ENCODE peak calls at places on chromosomes 16 and 17, in seven cellular contexts. One of them, this sample, is unnamed.

GRCh38 chr16:89367538-89368059 is 122.8 kb downstream of the ANKRD11 start:
- DNase-seq in GM04504: no peak
- DNase-seq in fibroblast of pulmonary artery: no peak
- DNase-seq in pons: no peak
- DNase-seq in stimulated activated CD4-positive, alpha-beta T cell treated with anti-CD3 and anti-CD28 coated beads, Interleukin-1b, Interleukin-23, amount 100 ng/mL, for 48 hours: no peak
- DNase-seq in NCI-H1694 treated with DMSO at 0.1 percent for 48 hours: no peak
- DNase-seq in cardiac muscle cell: no peak
- DNase-seq in this sample: no peak

GRCh38 chr16:88385112-88385594 is 2.4 kb downstream of the ZNF469 start:
- DNase-seq in GM04504: no peak
- DNase-seq in fibroblast of pulmonary artery: no peak
- DNase-seq in pons: no peak
- DNase-seq in stimulated activated CD4-positive, alpha-beta T cell treated with anti-CD3 and anti-CD28 coated beads, Interleukin-1b, Interleukin-23, amount 100 ng/mL, for 48 hours: no peak
- DNase-seq in NCI-H1694 treated with DMSO at 0.1 percent for 48 hours: no peak
- DNase-seq in cardiac muscle cell: no peak
- DNase-seq in this sample: no peak

GRCh38 chr17:77882481-77883212 is 75.9 kb upstream of the TNRC6C start:
- DNase-seq in GM04504: no peak
- DNase-seq in fibroblast of pulmonary artery: peak
- DNase-seq in pons: peak
- DNase-seq in stimulated activated CD4-positive, alpha-beta T cell treated with anti-CD3 and anti-CD28 coated beads, Interleukin-1b, Interleukin-23, amount 100 ng/mL, for 48 hours: peak
- DNase-seq in NCI-H1694 treated with DMSO at 0.1 percent for 48 hours: peak
- DNase-seq in cardiac muscle cell: no peak
- DNase-seq in this sample: peak

GRCh38 chr17:9676742-9677387 is 31.5 kb downstream of the USP43 start:
- DNase-seq in GM04504: peak
- DNase-seq in fibroblast of pulmonary artery: no peak
- DNase-seq in pons: no peak
- DNase-seq in stimulated activated CD4-positive, alpha-beta T cell treated with anti-CD3 and anti-CD28 coated beads, Interleukin-1b, Interleukin-23, amount 100 ng/mL, for 48 hours: peak
- DNase-seq in NCI-H1694 treated with DMSO at 0.1 percent for 48 hours: no peak
- DNase-seq in cardiac muscle cell: no peak
- DNase-seq in this sample: peak

GRCh38 chr16:24009955-24010354 is 174.2 kb downstream of the PRKCB start:
- DNase-seq in GM04504: no peak
- DNase-seq in fibroblast of pulmonary artery: no peak
- DNase-seq in pons: no peak
- DNase-seq in stimulated activated CD4-positive, alpha-beta T cell treated with anti-CD3 and anti-CD28 coated beads, Interleukin-1b, Interleukin-23, amount 100 ng/mL, for 48 hours: no peak
- DNase-seq in NCI-H1694 treated with DMSO at 0.1 percent for 48 hours: no peak
- DNase-seq in cardiac muscle cell: no peak
- DNase-seq in this sample: no peak

GRCh38 chr17:20120835-20121234 is 111.7 kb downstream of the SPECC1 start:
- DNase-seq in GM04504: no peak
- DNase-seq in fibroblast of pulmonary artery: no peak
- DNase-seq in pons: peak
- DNase-seq in stimulated activated CD4-positive, alpha-beta T cell treated with anti-CD3 and anti-CD28 coated beads, Interleukin-1b, Interleukin-23, amount 100 ng/mL, for 48 hours: no peak
- DNase-seq in NCI-H1694 treated with DMSO at 0.1 percent for 48 hours: peak
- DNase-seq in cardiac muscle cell: no peak
- DNase-seq in this sample: no peak

GRCh38 chr17:2695243-2695960 is 16.2 kb downstream of the CLUH start:
- DNase-seq in GM04504: no peak
- DNase-seq in fibroblast of pulmonary artery: no peak
- DNase-seq in pons: no peak
- DNase-seq in stimulated activated CD4-positive, alpha-beta T cell treated with anti-CD3 and anti-CD28 coated beads, Interleukin-1b, Interleukin-23, amount 100 ng/mL, for 48 hours: no peak
- DNase-seq in NCI-H1694 treated with DMSO at 0.1 percent for 48 hours: no peak
- DNase-seq in cardiac muscle cell: no peak
- DNase-seq in this sample: no peak

GRCh38 chr16:70684146-70685060 is 1.4 kb downstream of the MTSS2 start:
- DNase-seq in GM04504: no peak
- DNase-seq in fibroblast of pulmonary artery: no peak
- DNase-seq in pons: no peak
- DNase-seq in stimulated activated CD4-positive, alpha-beta T cell treated with anti-CD3 and anti-CD28 coated beads, Interleukin-1b, Interleukin-23, amount 100 ng/mL, for 48 hours: no peak
- DNase-seq in NCI-H1694 treated with DMSO at 0.1 percent for 48 hours: no peak
- DNase-seq in cardiac muscle cell: no peak
- DNase-seq in this sample: no peak

GRCh38 chr16:49473773-49474172 is 100.2 kb downstream of the C16orf78 start:
- DNase-seq in GM04504: no peak
- DNase-seq in fibroblast of pulmonary artery: no peak
- DNase-seq in pons: no peak
- DNase-seq in stimulated activated CD4-positive, alpha-beta T cell treated with anti-CD3 and anti-CD28 coated beads, Interleukin-1b, Interleukin-23, amount 100 ng/mL, for 48 hours: no peak
- DNase-seq in NCI-H1694 treated with DMSO at 0.1 percent for 48 hours: no peak
- DNase-seq in cardiac muscle cell: no peak
- DNase-seq in this sample: no peak